ENCODE peak calls at places on chromosomes 6 and 20, in five cellular contexts. R, F, O, L and A are unnamed samples. For H3K9me3, the result is how much of the 10 kb centered on the place peaks cover.

GRCh38 chr6:52365871-52366540 is 4.1 kb downstream of the PAQR8 start:
- DNase-seq in R (no peak), L (no peak), O (no peak), F (no peak), A (no peak)

GRCh38 chr6:140987364-140988135 is 1145.2 kb upstream of the GJE1 start:
- DNase-seq in F (no peak), O (no peak), R (no peak), L (no peak), A (no peak)

GRCh38 chr6:147246853-147247635 is 42.8 kb downstream of the STXBP5 start:
- DNase-seq in F (no peak), L (no peak), O (no peak), R (no peak), A (no peak)

GRCh38 chr20:1326031-1326930 is 2.7 kb downstream of the SDCBP2 start:
- DNase-seq in L (peak), R (peak), F (no peak), O (peak), A (no peak)

GRCh38 chr6:166598441-166599138 is 12.1 kb upstream of the RAMACL start:
- DNase-seq in L (peak), R (no peak), O (peak), F (peak), A (no peak)

GRCh38 chr6:83518946-83519489 is 6.7 kb downstream of the PRSS35 start:
- DNase-seq in R (no peak), F (no peak), O (no peak), L (no peak), A (no peak)

GRCh38 chr6:27668442-27669275 is 195.8 kb upstream of the ZNF184 start:
- DNase-seq in F (peak), R (no peak), L (no peak), O (no peak), A (peak)

GRCh38 chr6:36925809-36926208 is 28.7 kb upstream of the PI16 start:
- DNase-seq in R (no peak), F (no peak), O (no peak), L (no peak), A (no peak)

GRCh38 chr6:5730586-5731263 is 276.0 kb downstream of the NRN1 start:
- DNase-seq in L (no peak), R (no peak), O (no peak), F (peak), A (peak)

GRCh38 chr6:136225496-136225895 is 24.6 kb downstream of the MTFR2 start:
- DNase-seq in O (no peak), R (no peak), F (peak), L (no peak), A (no peak)

GRCh38 chr6:25963426-25964123 is 973 bp downstream of the TRIM38 start:
- DNase-seq in O (no peak), F (peak), L (no peak), R (no peak), A (no peak)

GRCh38 chr6:134379086-134379485 is 61.2 kb upstream of the SGK1 start:
- DNase-seq in O (no peak), L (no peak), F (peak), R (no peak), A (no peak)

GRCh38 chr6:139990865-139991264 is 616.4 kb upstream of the CITED2 start:
- DNase-seq in O (no peak), F (no peak), L (no peak), R (no peak), A (no peak)

GRCh38 chr6:150293423-150294280 is 75.2 kb upstream of the IYD start:
- DNase-seq in O (no peak), L (no peak), F (peak), R (no peak), A (no peak)

GRCh38 chr6:140809694-140810101 is 1323.0 kb upstream of the GJE1 start:
- DNase-seq in O (no peak), L (no peak), F (no peak), R (no peak), A (no peak)

GRCh38 chr6:110364364-110364763 is 6.2 kb upstream of the METTL24 start:
- DNase-seq in F (no peak), R (no peak), O (no peak), L (no peak), A (no peak)

GRCh38 chr6:114108119-114109002 is 137.4 kb upstream of the HDAC2 start:
- DNase-seq in L (peak), R (no peak), O (peak), F (peak), A (peak)

GRCh38 chr20:44134897-44135810 is 51.8 kb downstream of the JPH2 start:
- DNase-seq in L (peak), R (no peak), F (no peak), O (peak), A (no peak)

GRCh38 chr20:33871362-33871761 is 60.2 kb downstream of the CHMP4B start:
- DNase-seq in L (no peak), O (peak), R (no peak), F (no peak), A (no peak)

GRCh38 chr6:39843305-39844020 is 51.3 kb downstream of the DAAM2 start:
- DNase-seq in O (peak), L (no peak), F (no peak), R (no peak), A (peak)

DNA sequence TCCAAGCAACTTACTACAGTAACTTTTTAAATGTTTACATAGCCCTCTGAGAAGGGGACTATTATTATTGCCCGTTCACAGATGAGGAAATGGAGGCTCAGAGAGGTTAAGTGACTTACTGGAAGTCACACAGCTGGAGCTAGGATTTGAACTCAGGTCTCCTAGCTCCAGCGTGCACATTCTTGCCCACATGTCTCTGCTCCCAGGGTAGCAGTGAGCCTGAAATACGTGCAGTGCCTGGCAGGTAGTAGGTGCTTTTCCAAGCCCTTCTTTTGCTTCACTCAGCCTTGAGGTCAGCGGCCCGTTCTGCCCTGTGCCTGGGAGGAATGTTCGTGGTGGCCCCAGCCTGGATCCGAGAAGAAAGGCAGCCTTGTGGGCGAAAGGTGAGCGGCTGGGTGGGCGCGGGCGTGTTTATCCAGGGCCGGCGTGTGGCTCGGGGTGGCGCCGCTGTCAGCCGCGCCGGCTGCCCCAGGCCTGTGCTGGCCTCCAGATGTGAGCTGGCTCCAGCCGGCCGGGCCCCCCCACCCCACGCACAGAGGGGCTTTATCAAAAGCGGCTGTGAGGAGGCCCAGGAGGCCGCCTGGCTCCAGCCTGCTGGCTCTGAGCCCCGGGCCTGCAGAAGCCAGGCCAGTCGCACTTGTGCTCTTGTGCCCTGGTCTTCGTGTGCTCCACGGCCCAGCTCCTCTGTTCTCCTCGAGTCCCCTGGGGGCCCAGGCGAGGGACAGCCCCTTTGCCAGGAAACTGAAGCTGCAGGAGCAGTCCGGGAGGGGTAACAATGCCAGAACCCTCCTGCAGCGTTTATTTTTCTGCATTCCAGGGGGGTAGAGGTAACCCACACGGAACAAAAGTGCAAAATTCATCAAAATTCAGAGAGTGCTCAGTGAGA is 58.1 kb downstream of the UBE2V1 start:
- DNase-seq in R (no peak), F (no peak), O (no peak), L (peak), A (no peak)
- TF ChIP-seq CTCF in R (no peak), F (no peak), O (no peak), L (no peak), A (no peak)

DNA sequence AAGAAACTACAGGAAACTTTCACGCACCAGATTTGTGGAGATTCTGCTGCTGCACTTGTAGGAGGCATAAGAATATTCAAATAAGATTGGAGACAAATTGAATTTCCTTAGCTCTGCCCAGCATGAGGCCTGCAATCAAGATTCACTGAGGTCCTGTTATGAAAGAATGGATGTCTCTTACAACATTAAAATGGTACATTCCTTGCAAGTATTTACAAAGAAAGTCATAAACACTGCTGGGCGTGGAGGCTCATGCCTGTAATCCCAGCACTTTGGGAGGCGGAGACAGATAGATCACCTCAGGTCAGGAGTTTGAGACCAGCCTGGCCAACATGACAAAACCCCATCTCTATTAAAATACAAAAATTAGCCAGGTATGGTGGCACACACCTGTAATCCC is 74.0 kb upstream of the MAP3K4 start:
- DNase-seq in F (no peak), L (no peak), O (no peak), R (no peak), A (no peak)
- H3K9me3 ChIP-seq in F (under half), L (under half), O (under half), R (under half), A (under half)

GRCh38 chr6:117494694-117495318 is 12.3 kb downstream of the DCBLD1 start:
- DNase-seq in O (no peak), L (no peak), R (no peak), F (peak), A (no peak)
- H3K27ac ChIP-seq in O (no peak), L (no peak), R (no peak), F (peak), A (no peak)

GRCh38 chr6:21123485-21124436 is 469.8 kb upstream of the SOX4 start:
- DNase-seq in O (no peak), F (no peak), L (no peak), R (no peak), A (no peak)
- TF ChIP-seq CTCF in O (no peak), F (no peak), L (no peak), R (no peak), A (no peak)

GRCh38 chr20:56171087-56172012 is 77.2 kb upstream of the MC3R start:
- DNase-seq in L (no peak), O (no peak), R (no peak), F (peak), A (no peak)
- H3K9me3 ChIP-seq in L (under half), O (under half), R (under half), F (under half), A (under half)

GRCh38 chr20:49633643-49634042 is 65.7 kb upstream of the PTGIS start:
- DNase-seq in L (no peak), F (no peak), O (no peak), R (no peak), A (no peak)

GRCh38 chr20:49634116-49634515 is 66.2 kb upstream of the PTGIS start:
- DNase-seq in F (no peak), R (no peak), L (no peak), O (no peak), A (no peak)

GRCh38 chr20:49635829-49636228 is 67.9 kb upstream of the PTGIS start:
- DNase-seq in L (no peak), F (no peak), R (no peak), O (no peak), A (no peak)

GRCh38 chr20:49636447-49636846 is 68.5 kb upstream of the PTGIS start:
- DNase-seq in L (no peak), R (no peak), F (no peak), O (peak), A (no peak)

GRCh38 chr20:49635171-49635570 is 67.2 kb upstream of the PTGIS start:
- DNase-seq in R (no peak), O (peak), L (no peak), F (no peak), A (no peak)
- H3K27ac ChIP-seq in R (no peak), O (peak), L (no peak), F (no peak), A (no peak)

GRCh38 chr20:40471261-40471629 is 217.8 kb downstream of the MAFB start:
- DNase-seq in O (no peak), F (no peak), L (no peak), R (no peak), A (peak)
- TF ChIP-seq CTCF in O (no peak), F (peak), L (no peak), R (no peak), A (peak)

DNA sequence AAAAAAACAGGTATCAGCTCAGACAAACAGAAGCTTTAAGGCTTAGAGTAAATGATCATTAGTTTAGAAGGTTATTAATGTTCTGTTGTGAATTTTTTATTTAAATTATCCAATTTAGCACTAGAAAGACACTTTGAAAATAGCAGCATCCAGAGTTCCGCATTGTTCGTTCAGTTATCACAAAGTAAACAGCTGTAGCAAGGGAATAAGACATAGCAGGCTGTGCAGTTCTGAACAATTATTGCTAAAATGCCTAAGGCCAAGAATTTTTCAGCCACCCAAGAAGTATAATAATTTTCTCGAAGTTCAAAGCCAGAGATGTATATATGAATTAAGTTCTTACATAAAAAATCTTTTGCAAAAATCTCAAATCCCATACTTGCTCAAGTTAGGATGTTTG is 8.0 kb upstream of the TNFAIP3 start:
- DNase-seq in F (no peak), O (no peak), R (no peak), L (no peak), A (no peak)
- H3K9me3 ChIP-seq in F (under half), O (under half), R (under half), L (under half), A (under half)